ENCODE peak calls at places on chromosome 21, in four cellular contexts. X is AG08395; A is stomach; I is activated CD8-positive, alpha-beta T cell treated with anti-CD3 and anti-CD28 coated beads, Interleukin-2, amount 10 ng/mL, durations not matched to agents 7 days and 5 days. W is an unnamed sample.

GRCh38 chr21:37032877-37033471 is 26.5 kb downstream of the RIPPLY3 start:
- DNase-seq in X (peak; percentile 67), A (no peak), I (no peak), W (no peak)

GRCh38 chr21:25561668-25562641 is 45.3 kb downstream of the MRPL39 start:
- DNase-seq in X (peak; percentile 66), A (peak; percentile 45), I (peak; percentile 79), W (no peak)

GRCh38 chr21:28884481-28884880 is 108.2 kb downstream of the LTN1 start:
- DNase-seq in X (no peak), A (no peak), I (peak; percentile 27), W (peak; percentile 9)

GRCh38 chr21:45726438-45726837 is 82.9 kb downstream of the PCBP3 start:
- DNase-seq in X (no peak), A (no peak), I (peak; percentile 9), W (no peak)

GRCh38 chr21:40760811-40761210 is 86.1 kb downstream of the DSCAM start:
- DNase-seq in X (no peak), A (no peak), I (no peak), W (no peak)

GRCh38 chr21:39612233-39613028 is at the start of gene B3GALT5:
- DNase-seq in X (peak; percentile 31), A (no peak), I (no peak), W (no peak)

GRCh38 chr21:45465105-45465504 is 60.1 kb downstream of the COL18A1 start:
- DNase-seq in X (no peak), A (no peak), I (no peak), W (no peak)

GRCh38 chr21:45513741-45514310 is 28.4 kb downstream of the SLC19A1 start:
- DNase-seq in X (no peak), A (no peak), I (no peak), W (no peak)

GRCh38 chr21:45974073-45975016 is 7.2 kb upstream of the COL6A1 start:
- DNase-seq in X (peak; percentile 65), A (peak; percentile 26), I (no peak), W (no peak)

GRCh38 chr21:35376406-35377135 is 327.5 kb upstream of the RUNX1 start:
- DNase-seq in X (no peak), A (no peak), I (no peak), W (no peak)

GRCh38 chr21:39153373-39153772 is 29.9 kb downstream of the PSMG1 start:
- DNase-seq in X (no peak), A (no peak), I (no peak), W (no peak)

GRCh38 chr21:44845418-44846200 is 27.7 kb upstream of the SUMO3 start:
- DNase-seq in X (peak; percentile 80), A (peak; percentile 65), I (peak; percentile 62), W (no peak)

GRCh38 chr21:37592496-37592895 is 225.9 kb downstream of the DYRK1A start:
- DNase-seq in X (no peak), A (no peak), I (no peak), W (no peak)

GRCh38 chr21:37437376-37438080 is 71.0 kb downstream of the DYRK1A start:
- DNase-seq in X (no peak), A (no peak), I (no peak), W (no peak)

GRCh38 chr21:45457161-45457831 is 52.3 kb downstream of the COL18A1 start:
- DNase-seq in X (no peak), A (no peak), I (no peak), W (no peak)

GRCh38 chr21:45260191-45260795 is 27.4 kb downstream of the POFUT2 start:
- DNase-seq in X (no peak), A (peak; percentile 20), I (no peak), W (no peak)

GRCh38 chr21:45355573-45355972 is 49.4 kb upstream of the COL18A1 start:
- DNase-seq in X (no peak), A (no peak), I (no peak), W (peak; percentile 29)

GRCh38 chr21:31592501-31592900 is 67.0 kb upstream of the SOD1 start:
- DNase-seq in X (no peak), A (no peak), I (no peak), W (no peak)

GRCh38 chr21:36113647-36114428 is 21.0 kb upstream of the CBR3 start:
- DNase-seq in X (no peak), A (peak; percentile 85), I (peak; percentile 70), W (peak; percentile 91)

GRCh38 chr21:44323591-44323990 is 15.6 kb downstream of the CFAP410 start:
- DNase-seq in X (no peak), A (no peak), I (no peak), W (no peak)

GRCh38 chr21:45972716-45973474 is 8.7 kb upstream of the COL6A1 start:
- DNase-seq in X (peak; percentile 66), A (no peak), I (no peak), W (no peak)

GRCh38 chr21:36021251-36021837 is 39.0 kb downstream of the SETD4 start:
- DNase-seq in X (no peak), A (no peak), I (no peak), W (no peak)

GRCh38 chr21:27645285-27645684 is 678.4 kb upstream of the ADAMTS5 start:
- DNase-seq in X (peak; percentile 6), A (no peak), I (no peak), W (no peak)

W was measured in Jurkat, Clone E6-1.